ENCODE peak calls at places on chromosomes 1 and 21, in six cellular contexts. B is K562, Y is bronchial epithelial cell, D is heart right ventricle, M is uterus, U is body of pancreas. K is an unnamed sample. For H3K27me3, the result is how much of the 10 kb centered on the place peaks cover.

GRCh38 chr1:37497832-37498231 is 16.7 kb downstream of the MEAF6 start:
- DNase-seq in M (no peak), D (no peak), U (peak), Y (no peak), B (no peak), K (peak)

GRCh38 chr1:211891708-211892107 is 61.1 kb upstream of the LPGAT1 start:
- DNase-seq in U (no peak), Y (no peak), M (no peak), B (no peak), D (no peak), K (no peak)

GRCh38 chr1:59354754-59355337 is 58.0 kb downstream of the FGGY start:
- DNase-seq in U (no peak), B (no peak), D (no peak), M (peak), Y (no peak), K (no peak)

GRCh38 chr1:32339363-32339978 is 3.4 kb upstream of the MARCKSL1 start:
- DNase-seq in Y (peak), B (no peak), M (no peak), D (no peak), U (peak), K (no peak)

GRCh38 chr1:57576750-57577149 is 152.9 kb upstream of the DAB1 start:
- DNase-seq in B (no peak), M (no peak), D (no peak), Y (peak), U (peak), K (no peak)

GRCh38 chr1:232904566-232904965 is 45.8 kb upstream of the NTPCR start:
- DNase-seq in D (no peak), Y (peak), B (no peak), U (no peak), M (no peak), K (no peak)

GRCh38 chr1:40385437-40386310 is 12.1 kb downstream of the SMAP2 start:
- DNase-seq in U (peak), B (no peak), Y (no peak), M (no peak), D (no peak), K (no peak)

GRCh38 chr1:20233394-20233793 is 47.1 kb upstream of the PLA2G2C start:
- DNase-seq in B (peak), U (no peak), Y (peak), M (no peak), D (no peak), K (no peak)

GRCh38 chr1:245876586-245876985 is 630.5 kb downstream of the SMYD3 start:
- DNase-seq in D (no peak), M (no peak), Y (no peak), B (no peak), U (no peak), K (no peak)

GRCh38 chr1:167922611-167923074 is 8.7 kb upstream of the ADCY10 start:
- DNase-seq in B (no peak), U (no peak), Y (peak), D (no peak), M (no peak), K (no peak)

GRCh38 chr1:25549273-25550154 is 6.1 kb downstream of the LDLRAP1 start:
- DNase-seq in B (peak), D (peak), Y (peak), M (no peak), U (peak), K (peak)

GRCh38 chr1:22953392-22954141 is 19.1 kb downstream of the LACTBL1 start:
- DNase-seq in B (no peak), Y (no peak), D (no peak), M (no peak), U (no peak), K (no peak)

GRCh38 chr1:44417351-44418021 is 12.4 kb downstream of the RNF220 start:
- DNase-seq in U (peak), D (peak), M (no peak), B (no peak), Y (no peak), K (no peak)

GRCh38 chr1:197453376-197454058 is 185.5 kb downstream of the CRB1 start:
- DNase-seq in B (no peak), U (no peak), D (no peak), Y (no peak), M (no peak), K (no peak)

GRCh38 chr1:211527006-211527405 is 35.0 kb upstream of the RD3 start:
- DNase-seq in D (no peak), U (no peak), B (no peak), Y (no peak), M (no peak), K (no peak)

GRCh38 chr1:53314096-53314495 is 13.8 kb downstream of the LRP8 start:
- DNase-seq in D (no peak), M (no peak), B (no peak), U (no peak), Y (no peak), K (no peak)

GRCh38 chr1:160163612-160164011 is 12.2 kb downstream of the ATP1A4 start:
- DNase-seq in U (no peak), D (no peak), B (no peak), M (no peak), Y (peak), K (no peak)

GRCh38 chr21:27802816-27803475 is 836.1 kb upstream of the ADAMTS5 start:
- DNase-seq in D (no peak), Y (no peak), M (peak), B (peak), U (peak), K (peak)

GRCh38 chr1:247330548-247331171 is 1.0 kb downstream of the ZNF496 start:
- DNase-seq in M (no peak), D (no peak), U (no peak), B (no peak), Y (no peak), K (no peak)

DNA sequence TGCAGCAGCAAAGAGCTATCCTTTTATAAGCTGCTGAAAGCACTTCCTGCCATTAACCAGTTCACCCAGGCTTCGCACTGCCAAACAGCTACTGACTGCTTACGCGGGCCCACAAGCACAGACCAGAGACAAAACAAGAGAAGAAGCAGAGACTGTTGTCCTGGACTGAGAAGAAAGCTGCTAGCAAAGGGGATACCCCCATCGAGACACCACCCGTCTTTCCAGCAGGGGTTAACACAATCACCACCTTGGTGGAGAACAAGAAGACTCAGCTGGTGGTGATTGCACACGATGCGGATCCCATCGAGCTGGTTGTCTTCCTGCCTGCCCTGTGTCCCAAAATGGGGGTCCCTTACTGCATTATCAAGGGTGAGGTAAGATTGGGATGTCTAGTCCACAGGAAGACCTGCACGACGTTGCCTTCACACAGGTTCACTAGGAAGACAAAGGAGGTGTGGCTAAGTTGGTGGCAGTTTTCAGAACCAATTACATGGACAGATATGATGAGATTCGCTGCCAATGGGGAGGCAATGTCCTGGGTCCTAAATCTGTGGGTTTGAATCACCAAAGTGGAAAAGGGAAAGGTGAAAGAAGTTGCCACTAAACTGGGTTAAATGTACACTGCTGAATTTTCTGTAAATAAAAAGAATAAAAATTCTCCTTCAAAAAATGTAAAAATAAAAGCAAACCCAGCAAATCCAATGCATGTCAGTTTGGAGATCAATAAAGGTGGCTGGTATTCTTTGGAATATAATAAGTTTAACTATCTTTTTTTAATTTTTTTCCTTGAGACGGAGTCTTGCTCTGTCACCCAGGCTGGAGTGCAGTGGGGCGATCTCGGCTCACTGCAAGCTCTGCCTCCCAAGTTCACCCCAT is 1.2 kb downstream of the FMO5 start:
- DNase-seq in U (no peak), D (no peak), Y (no peak), M (no peak), B (no peak), K (no peak)
- H3K4me3 ChIP-seq in U (peak), D (peak), Y (no peak), M (no peak), B (no peak), K (peak)

GRCh38 chr21:41506526-41507520 is 1.1 kb downstream of the TMPRSS2 start:
- DNase-seq in U (peak), Y (no peak), D (no peak), B (no peak), M (no peak), K (peak)

GRCh38 chr21:41508415-41509205 is 652 bp upstream of the TMPRSS2 start:
- DNase-seq in U (peak), Y (no peak), M (no peak), B (no peak), D (no peak), K (no peak)

GRCh38 chr21:41507521-41508414 is at the start of gene TMPRSS2:
- DNase-seq in Y (no peak), M (no peak), D (no peak), U (peak), B (no peak), K (peak)

GRCh38 chr21:41504030-41504429 is 3.9 kb downstream of the TMPRSS2 start:
- DNase-seq in Y (no peak), M (no peak), B (no peak), D (no peak), U (no peak), K (no peak)

DNA sequence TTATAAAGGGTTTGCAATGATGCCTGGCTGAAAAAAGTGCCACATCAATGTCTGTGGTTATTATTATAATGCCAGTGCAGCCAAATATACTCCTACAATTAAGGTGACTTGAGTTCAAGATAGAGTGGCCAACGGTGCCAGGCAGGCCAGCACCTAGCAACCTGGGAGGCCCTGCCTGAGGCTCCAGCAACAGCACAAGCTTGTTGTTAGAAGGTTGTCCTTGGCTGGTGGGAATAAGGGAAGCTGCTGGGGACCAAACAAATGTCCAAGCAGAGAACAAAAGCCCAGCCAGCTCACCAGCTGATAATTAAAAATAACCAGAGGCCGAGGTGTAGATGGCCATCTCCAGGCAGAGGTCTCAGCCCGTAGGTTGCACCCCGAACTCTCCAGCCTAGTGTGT is 2.0 kb downstream of the TMPRSS2 start:
- DNase-seq in D (no peak), Y (no peak), U (peak), M (no peak), B (no peak), K (no peak)
- H3K27me3 ChIP-seq in D (half or more), Y (under half), U (under half), M (under half), B (under half), K (under half)

GRCh38 chr1:82755671-82756070 is 954.9 kb downstream of the ADGRL2 start:
- DNase-seq in B (no peak), D (no peak), U (no peak), Y (no peak), M (no peak), K (no peak)

GRCh38 chr1:82762829-82763532 is 962.2 kb downstream of the ADGRL2 start:
- DNase-seq in M (no peak), U (no peak), D (no peak), B (no peak), Y (no peak), K (no peak)

DNA sequence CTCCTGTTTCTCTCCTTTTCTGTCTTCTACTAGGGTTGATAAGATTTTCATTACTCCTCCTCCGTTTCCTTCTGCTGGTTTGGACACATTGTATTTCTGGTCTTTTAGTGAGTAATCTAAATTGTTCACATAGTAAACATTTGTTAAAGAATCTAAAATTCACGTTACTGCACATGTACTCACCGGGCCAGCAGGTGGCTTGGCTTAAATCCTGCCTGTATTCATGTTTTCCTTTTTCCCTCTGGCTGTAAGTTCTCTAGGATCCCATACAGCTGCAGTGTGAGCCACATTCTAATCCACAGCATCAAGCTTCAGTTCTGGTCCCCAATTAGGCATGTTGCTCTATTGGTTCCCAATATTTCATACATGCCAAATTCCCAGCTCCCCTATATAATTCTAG is 958.3 kb downstream of the ADGRL2 start:
- DNase-seq in B (no peak), M (no peak), U (no peak), D (no peak), Y (peak), K (no peak)
- TF ChIP-seq CTCF in B (no peak), M (no peak), U (no peak), D (no peak), Y (peak), K (no peak)

DNA sequence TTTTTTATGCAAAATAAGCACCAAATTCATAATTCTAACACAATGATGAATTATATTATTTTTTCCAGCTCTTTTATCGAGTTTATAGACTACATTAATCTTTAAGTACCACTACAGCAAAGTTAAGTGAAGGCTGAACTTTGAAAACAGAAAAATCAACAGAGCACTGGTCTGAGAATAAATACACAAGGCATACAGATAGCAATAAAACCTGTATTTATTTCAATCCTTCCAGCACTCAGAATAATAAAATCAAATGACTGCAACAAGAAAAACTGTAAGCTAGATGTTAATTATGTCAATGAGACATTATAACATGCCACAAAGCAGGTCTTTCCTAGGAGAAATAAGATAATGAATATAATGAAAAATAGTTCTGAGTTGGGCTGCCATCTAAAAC is 24.5 kb downstream of the NUCKS1 start:
- DNase-seq in Y (no peak), B (no peak), D (no peak), M (no peak), U (no peak), K (no peak)
- H3K4me3 ChIP-seq in Y (no peak), B (no peak), D (no peak), M (no peak), U (no peak), K (no peak)

GRCh38 chr1:16986596-16987361 is 6.4 kb upstream of the MFAP2 start:
- DNase-seq in M (no peak), B (peak), D (no peak), Y (no peak), U (no peak), K (no peak)

GRCh38 chr1:16984717-16985116 is 4.3 kb upstream of the MFAP2 start:
- DNase-seq in U (peak), D (peak), B (no peak), Y (peak), M (peak), K (peak)

GRCh38 chr1:16983649-16984048 is 3.2 kb upstream of the MFAP2 start:
- DNase-seq in M (no peak), U (no peak), Y (no peak), D (no peak), B (no peak), K (no peak)

GRCh38 chr1:16988210-16988609 is 7.8 kb upstream of the MFAP2 start:
- DNase-seq in Y (no peak), M (no peak), B (no peak), U (no peak), D (no peak), K (no peak)

DNA sequence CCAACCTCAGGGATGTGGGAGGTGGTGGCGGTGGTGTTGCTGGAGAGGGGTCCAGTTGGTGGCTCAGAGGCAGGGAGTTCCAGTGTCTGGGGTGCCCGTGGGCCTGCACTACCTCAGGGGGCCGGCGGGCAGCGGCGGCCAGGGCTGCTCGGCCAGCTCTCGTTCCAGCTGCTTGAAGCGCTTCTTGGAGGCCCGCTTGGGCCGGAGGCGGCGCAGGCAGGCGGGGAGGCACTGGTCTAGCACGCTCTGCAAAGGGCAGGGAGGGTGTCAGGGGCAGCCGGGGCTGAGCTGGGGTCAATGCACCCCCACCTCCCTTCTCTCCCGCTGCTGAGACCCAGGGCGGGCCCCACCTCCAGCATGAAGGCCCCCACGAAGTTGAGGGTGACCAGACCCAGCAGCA is 5.7 kb upstream of the MFAP2 start:
- DNase-seq in Y (no peak), M (no peak), B (no peak), D (no peak), U (no peak), K (no peak)
- H3K27me3 ChIP-seq in Y (under half), M (under half), B (under half), D (under half), U (under half), K (under half)

GRCh38 chr1:214085325-214085724 is 97.6 kb downstream of the PROX1 start:
- DNase-seq in M (no peak), U (no peak), D (no peak), Y (no peak), B (no peak), K (no peak)

GRCh38 chr1:214086945-214087344 is 99.2 kb downstream of the PROX1 start:
- DNase-seq in B (no peak), D (no peak), U (no peak), M (no peak), Y (no peak), K (no peak)
- TF ChIP-seq CTCF in B (no peak), D (no peak), U (no peak), M (no peak), Y (no peak), K (no peak)

GRCh38 chr1:114152211-114153050 is 1.2 kb downstream of the SYT6 start:
- DNase-seq in Y (no peak), D (peak), B (no peak), M (peak), U (peak), K (peak)
- H3K4me3 ChIP-seq in Y (no peak), D (peak), B (no peak), M (no peak), U (peak), K (no peak)

GRCh38 chr1:184624051-184624450 is 130.6 kb downstream of the EDEM3 start:
- DNase-seq in B (no peak), D (no peak), Y (peak), U (no peak), M (no peak), K (no peak)
- H3K27me3 ChIP-seq in B (under half), D (under half), Y (under half), U (under half), M (under half), K (under half)

GRCh38 chr1:72845342-72845741 is 563.0 kb upstream of the NEGR1 start:
- DNase-seq in U (no peak), M (no peak), D (no peak), B (no peak), Y (no peak), K (no peak)
- TF ChIP-seq CTCF in U (no peak), M (no peak), D (no peak), B (no peak), Y (no peak), K (no peak)

GRCh38 chr1:11684070-11684469 is 3.1 kb upstream of the MAD2L2 start:
- DNase-seq in D (no peak), U (no peak), Y (no peak), M (no peak), B (no peak), K (no peak)
- H3K4me3 ChIP-seq in D (no peak), U (no peak), Y (no peak), M (no peak), B (no peak), K (no peak)

K was measured in lung.